ENCODE peak calls at places on chromosomes 13 and 19, in seven cellular contexts. X, P, S, L, V, J and R are unnamed samples.

GRCh38 chr19:48633148-48634035 is 3.8 kb downstream of the DBP start:
- DNase-seq in X (peak; percentile 92), P (peak; percentile 56), S (no peak), L (no peak), V (no peak), J (no peak), R (no peak)

GRCh38 chr13:112961457-112962369 is 7.3 kb upstream of the MCF2L start:
- DNase-seq in X (no peak), P (no peak), S (no peak), L (no peak), V (no peak), J (no peak), R (no peak)

GRCh38 chr19:44684892-44685847 is 13.8 kb upstream of the CEACAM16 start:
- DNase-seq in X (peak; percentile 68), P (peak; percentile 78), S (no peak), L (no peak), V (no peak), J (peak; percentile 93), R (no peak)

GRCh38 chr19:33821871-33822270 is 25.2 kb downstream of the KCTD15 start:
- DNase-seq in X (no peak), P (no peak), S (no peak), L (no peak), V (no peak), J (no peak), R (no peak)

GRCh38 chr13:29676941-29677452 is 81.5 kb upstream of the SLC7A1 start:
- DNase-seq in X (no peak), P (no peak), S (no peak), L (no peak), V (no peak), J (peak; percentile 23), R (no peak)

GRCh38 chr13:104833221-104833620 is 1702.2 kb downstream of the EFNB2 start:
- DNase-seq in X (no peak), P (no peak), S (no peak), L (no peak), V (no peak), J (no peak), R (no peak)

GRCh38 chr19:42601811-42602443 is 7.2 kb upstream of the CEACAM8 start:
- DNase-seq in X (peak; percentile 41), P (peak; percentile 87), S (no peak), L (no peak), V (peak; percentile 22), J (peak; percentile 25), R (peak; percentile 56)

GRCh38 chr13:111177081-111177711 is 62.1 kb downstream of the ARHGEF7 start:
- DNase-seq in X (no peak), P (no peak), S (no peak), L (no peak), V (no peak), J (peak; percentile 28), R (no peak)

GRCh38 chr19:18660051-18660910 is 23.2 kb upstream of the CRTC1 start:
- DNase-seq in X (peak; percentile 60), P (peak; percentile 43), S (peak; percentile 74), L (no peak), V (no peak), J (peak; percentile 81), R (no peak)

GRCh38 chr13:44120814-44121505 is 241.3 kb downstream of the LACC1 start:
- DNase-seq in X (no peak), P (no peak), S (no peak), L (no peak), V (no peak), J (no peak), R (no peak)

GRCh38 chr13:33642374-33643065 is 175.4 kb upstream of the RFC3 start:
- DNase-seq in X (no peak), P (peak; percentile 68), S (peak; percentile 83), L (no peak), V (no peak), J (peak; percentile 96), R (no peak)

GRCh38 chr19:29810504-29810871 is 1.3 kb upstream of the CCNE1 start:
- DNase-seq in X (peak; percentile 77), P (no peak), S (no peak), L (no peak), V (no peak), J (peak; percentile 41), R (no peak)

GRCh38 chr19:3977242-3978143 is 6.6 kb upstream of the DAPK3 start:
- DNase-seq in X (no peak), P (peak; percentile 78), S (no peak), L (no peak), V (no peak), J (no peak), R (peak; percentile 8)
- TF ChIP-seq CTCF in X (no peak), P (peak; percentile 67), S (no peak), L (peak; percentile 22), V (peak; percentile 37), J (no peak), R (no peak)

GRCh38 chr13:100835695-100836094 is 161.1 kb upstream of the TMTC4 start:
- DNase-seq in X (no peak), P (no peak), S (no peak), L (no peak), V (no peak), J (no peak), R (no peak)

GRCh38 chr13:100837611-100838010 is 163.0 kb upstream of the TMTC4 start:
- DNase-seq in X (no peak), P (no peak), S (no peak), L (no peak), V (no peak), J (no peak), R (no peak)

GRCh38 chr13:100833427-100833826 is 158.8 kb upstream of the TMTC4 start:
- DNase-seq in X (no peak), P (no peak), S (no peak), L (no peak), V (no peak), J (no peak), R (no peak)

GRCh38 chr13:100842136-100842535 is 167.5 kb upstream of the TMTC4 start:
- DNase-seq in X (no peak), P (no peak), S (no peak), L (no peak), V (no peak), J (no peak), R (no peak)

GRCh38 chr13:100836696-100837095 is 162.1 kb upstream of the TMTC4 start:
- DNase-seq in X (no peak), P (no peak), S (no peak), L (no peak), V (no peak), J (peak; percentile 67), R (no peak)
- TF ChIP-seq CTCF in X (no peak), P (no peak), S (no peak), L (no peak), V (no peak), J (no peak), R (no peak)

GRCh38 chr13:21531475-21531874 is 72.4 kb upstream of the ZDHHC20 start:
- DNase-seq in X (no peak), P (no peak), S (no peak), L (no peak), V (no peak), J (no peak), R (no peak)
- TF ChIP-seq CTCF in X (no peak), P (no peak), S (no peak), L (no peak), V (no peak), J (no peak), R (no peak)

DNA sequence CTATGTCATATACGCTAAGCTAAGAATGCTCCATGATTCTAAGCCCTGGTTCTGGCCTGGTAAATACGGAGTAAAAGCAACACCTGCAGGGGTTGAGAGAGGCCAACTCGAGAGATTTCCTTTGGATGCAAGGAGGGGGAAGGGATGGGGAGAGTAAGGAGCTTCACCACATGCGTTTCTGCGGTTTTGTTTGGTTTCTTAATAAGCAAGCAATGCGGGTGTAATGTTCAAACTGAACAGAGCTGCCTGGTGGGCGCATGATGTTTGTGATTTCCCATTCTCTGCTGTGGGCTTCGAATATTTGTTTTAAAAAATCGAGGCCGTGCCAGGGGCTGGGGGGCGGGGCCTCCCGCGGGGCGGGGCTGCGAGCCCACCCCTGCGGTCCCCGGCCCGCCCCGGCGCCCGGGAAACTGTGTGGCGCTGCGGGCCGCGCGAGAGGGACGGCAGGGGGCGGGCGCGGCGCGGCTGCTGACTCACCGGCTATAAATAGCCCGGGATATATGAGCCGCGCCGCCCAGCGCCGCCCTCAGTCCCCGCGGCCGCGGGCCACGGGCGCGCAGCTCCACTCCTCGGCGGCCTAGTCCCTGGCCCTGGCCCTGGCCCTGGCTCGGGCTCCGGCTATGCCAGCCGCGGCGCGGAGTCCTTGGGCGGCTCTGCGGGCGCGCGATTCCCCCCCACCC is 5.1 kb downstream of the BBC3 start:
- DNase-seq in X (peak; percentile 93), P (peak; percentile 96), S (peak; percentile 92), L (peak; percentile 84), V (peak; percentile 87), J (peak; percentile 78), R (peak; percentile 90)
- TF ChIP-seq CTCF in X (peak; percentile 49), P (peak; percentile 50), S (peak; percentile 71), L (peak; percentile 50), V (peak; percentile 53), J (no peak), R (no peak)